ENCODE peak calls at places on chromosome 19, in seven cellular contexts. J is breast epithelium, E is ovary, Z is heart right ventricle, B is endodermal cell, U is aorta, R is thoracic aorta. K is an unnamed sample. For H3K36me3, the result is how much of the 10 kb centered on the place peaks cover.

GRCh38 chr19:40862333-40862732 is 12.1 kb upstream of the CYP2A6 start:
- DNase-seq in R (no peak), U (no peak), E (no peak), J (no peak), B (no peak), Z (no peak), K (no peak)

GRCh38 chr19:29724102-29724641 is 9.1 kb upstream of the C19orf12 start:
- DNase-seq in Z (no peak), U (no peak), J (no peak), B (peak), R (no peak), E (no peak), K (peak)

GRCh38 chr19:10112895-10113591 is 1.6 kb downstream of the P2RY11 start:
- DNase-seq in J (no peak), E (peak), B (peak), U (peak), R (no peak), Z (no peak), K (peak)

GRCh38 chr19:18109731-18110671 is 12.4 kb downstream of the MAST3 start:
- DNase-seq in E (peak), U (peak), R (no peak), Z (no peak), J (no peak), B (peak), K (peak)

GRCh38 chr19:58380037-58380735 is 644 bp downstream of the ZNF837 start:
- DNase-seq in R (no peak), U (no peak), Z (no peak), E (no peak), J (no peak), B (no peak), K (no peak)

GRCh38 chr19:30879225-30879624 is 470.0 kb downstream of the TSHZ3 start:
- DNase-seq in U (no peak), B (no peak), Z (no peak), E (no peak), J (no peak), R (no peak), K (no peak)

GRCh38 chr19:56092685-56093631 is 28.1 kb downstream of the ZNF787 start:
- DNase-seq in U (no peak), R (no peak), Z (no peak), E (no peak), B (no peak), J (no peak), K (no peak)

GRCh38 chr19:9913237-9914000 is 22.9 kb downstream of the OLFM2 start:
- DNase-seq in E (peak), R (no peak), J (no peak), Z (no peak), U (no peak), B (peak), K (no peak)

GRCh38 chr19:19209372-19209771 is 2.4 kb upstream of the NCAN start:
- DNase-seq in E (no peak), U (no peak), R (no peak), J (no peak), B (no peak), Z (no peak), K (no peak)

GRCh38 chr19:8610041-8610927 is at the start of gene ADAMTS10:
- DNase-seq in R (no peak), U (peak), Z (no peak), B (peak), E (peak), J (no peak), K (no peak)

GRCh38 chr19:7792286-7792685 is 29.2 kb downstream of the CLEC4M start:
- DNase-seq in Z (no peak), E (no peak), U (no peak), R (no peak), B (no peak), J (no peak), K (no peak)

GRCh38 chr19:3655402-3656072 is 28.9 kb upstream of the CACTIN start:
- DNase-seq in Z (no peak), E (peak), U (no peak), B (no peak), J (no peak), R (no peak), K (no peak)

GRCh38 chr19:36009220-36009619 is 607 bp upstream of the SYNE4 start:
- DNase-seq in U (peak), Z (peak), R (no peak), J (peak), E (peak), B (peak), K (peak)

GRCh38 chr19:28898279-28898678 is 314.7 kb downstream of the UQCRFS1 start:
- DNase-seq in Z (no peak), R (no peak), J (no peak), U (no peak), B (no peak), E (no peak), K (no peak)

GRCh38 chr19:262125-262524 is 29.1 kb downstream of the PLPP2 start:
- DNase-seq in E (no peak), J (no peak), Z (no peak), R (no peak), U (no peak), B (no peak), K (no peak)

GRCh38 chr19:7159105-7159933 is 89.8 kb downstream of the ZNF557 start:
- DNase-seq in U (peak), Z (peak), R (peak), B (no peak), E (peak), J (no peak), K (no peak)

GRCh38 chr19:4432918-4433506 is 24.6 kb downstream of the UBXN6 start:
- DNase-seq in Z (no peak), R (no peak), U (no peak), B (no peak), E (no peak), J (no peak), K (no peak)

GRCh38 chr19:19053508-19054314 is 10.1 kb upstream of the SLC25A42 start:
- DNase-seq in Z (peak), J (no peak), B (peak), E (peak), U (peak), R (no peak), K (peak)

GRCh38 chr19:12580180-12580694 is 29.0 kb upstream of the ZNF564 start:
- DNase-seq in J (no peak), B (no peak), U (no peak), Z (no peak), R (no peak), E (no peak), K (no peak)

GRCh38 chr19:30047355-30047895 is 105.4 kb downstream of the URI1 start:
- DNase-seq in E (no peak), J (no peak), R (no peak), U (no peak), B (no peak), Z (no peak), K (no peak)

GRCh38 chr19:7739801-7740659 is 7.3 kb downstream of the CD209 start:
- DNase-seq in E (no peak), Z (no peak), U (no peak), J (no peak), R (no peak), B (no peak), K (no peak)

GRCh38 chr19:1290245-1290698 is 4.6 kb downstream of the EFNA2 start:
- DNase-seq in E (no peak), J (no peak), Z (no peak), R (no peak), B (no peak), U (no peak), K (no peak)

GRCh38 chr19:4988770-4989251 is 19.9 kb downstream of the KDM4B start:
- DNase-seq in B (peak), U (peak), R (peak), Z (peak), E (peak), J (no peak), K (no peak)

GRCh38 chr19:10431943-10432735 is 11.8 kb downstream of the PDE4A start:
- DNase-seq in B (peak), J (no peak), Z (peak), U (peak), R (no peak), E (no peak), K (peak)

GRCh38 chr19:2477141-2477710 is 1.3 kb downstream of the GADD45B start:
- DNase-seq in E (peak), Z (peak), U (peak), B (peak), R (no peak), J (peak), K (peak)

GRCh38 chr19:27796540-27796939 is 1416.4 kb downstream of the UQCRFS1 start:
- DNase-seq in U (no peak), E (no peak), R (no peak), J (no peak), Z (no peak), B (no peak), K (no peak)

GRCh38 chr19:27794444-27795042 is 1418.4 kb downstream of the UQCRFS1 start:
- DNase-seq in U (peak), R (no peak), E (no peak), Z (peak), B (peak), J (no peak), K (no peak)

GRCh38 chr19:27793644-27794443 is 1419.1 kb downstream of the UQCRFS1 start:
- DNase-seq in J (peak), R (peak), U (peak), E (peak), B (peak), Z (peak), K (peak)

GRCh38 chr19:27796073-27796472 is 1416.9 kb downstream of the UQCRFS1 start:
- DNase-seq in B (no peak), J (no peak), E (no peak), Z (no peak), R (no peak), U (no peak), K (no peak)

GRCh38 chr19:27795369-27795768 is 1417.6 kb downstream of the UQCRFS1 start:
- DNase-seq in J (no peak), U (no peak), E (no peak), R (no peak), Z (no peak), B (no peak), K (no peak)
- H3K4me3 ChIP-seq in J (no peak), U (no peak), E (peak), R (no peak), Z (no peak), B (no peak), K (no peak)

GRCh38 chr19:38194061-38194701 is 29.8 kb downstream of the DPF1 start:
- DNase-seq in B (no peak), R (no peak), E (no peak), Z (no peak), J (no peak), U (no peak), K (no peak)

GRCh38 chr19:38195237-38195636 is 28.8 kb downstream of the DPF1 start:
- DNase-seq in R (no peak), U (no peak), B (no peak), J (no peak), E (no peak), Z (no peak), K (no peak)

GRCh38 chr19:38191747-38192146 is 32.3 kb downstream of the DPF1 start:
- DNase-seq in J (no peak), B (no peak), R (no peak), U (no peak), E (no peak), Z (no peak), K (no peak)

GRCh38 chr19:38190793-38191192 is 33.2 kb downstream of the DPF1 start:
- DNase-seq in Z (no peak), R (no peak), B (no peak), E (no peak), J (no peak), U (no peak), K (no peak)

GRCh38 chr19:38193445-38193844 is 30.6 kb downstream of the DPF1 start:
- DNase-seq in R (no peak), Z (no peak), J (no peak), B (no peak), U (no peak), E (no peak), K (no peak)
- H3K36me3 ChIP-seq in R (under half), Z (under half), J (under half), B (under half), U (under half), E (under half), K (under half)

DNA sequence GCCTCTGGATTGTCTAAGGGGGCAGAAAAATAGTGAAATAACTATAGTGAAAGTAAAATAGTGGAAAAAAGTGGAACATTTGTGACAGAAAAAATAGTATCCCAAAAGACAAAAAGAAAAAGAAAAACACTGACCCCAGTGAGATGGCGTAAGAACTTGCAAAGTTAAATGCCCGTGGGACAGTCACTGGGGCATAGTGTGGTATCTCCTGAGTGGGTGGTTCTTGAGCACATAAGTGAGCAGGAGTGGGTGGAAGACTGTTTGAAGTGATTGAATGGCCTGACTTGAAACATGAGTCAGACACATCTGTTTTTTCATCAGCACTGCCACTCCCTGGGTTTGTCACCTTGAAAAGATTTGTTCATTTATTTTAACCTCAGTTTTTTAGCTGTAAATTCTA is 2.5 kb downstream of the ZNF430 start:
- DNase-seq in E (no peak), U (no peak), B (no peak), J (no peak), Z (no peak), R (no peak), K (peak)
- H3K4me3 ChIP-seq in E (no peak), U (no peak), B (peak), J (no peak), Z (no peak), R (no peak), K (no peak)

DNA sequence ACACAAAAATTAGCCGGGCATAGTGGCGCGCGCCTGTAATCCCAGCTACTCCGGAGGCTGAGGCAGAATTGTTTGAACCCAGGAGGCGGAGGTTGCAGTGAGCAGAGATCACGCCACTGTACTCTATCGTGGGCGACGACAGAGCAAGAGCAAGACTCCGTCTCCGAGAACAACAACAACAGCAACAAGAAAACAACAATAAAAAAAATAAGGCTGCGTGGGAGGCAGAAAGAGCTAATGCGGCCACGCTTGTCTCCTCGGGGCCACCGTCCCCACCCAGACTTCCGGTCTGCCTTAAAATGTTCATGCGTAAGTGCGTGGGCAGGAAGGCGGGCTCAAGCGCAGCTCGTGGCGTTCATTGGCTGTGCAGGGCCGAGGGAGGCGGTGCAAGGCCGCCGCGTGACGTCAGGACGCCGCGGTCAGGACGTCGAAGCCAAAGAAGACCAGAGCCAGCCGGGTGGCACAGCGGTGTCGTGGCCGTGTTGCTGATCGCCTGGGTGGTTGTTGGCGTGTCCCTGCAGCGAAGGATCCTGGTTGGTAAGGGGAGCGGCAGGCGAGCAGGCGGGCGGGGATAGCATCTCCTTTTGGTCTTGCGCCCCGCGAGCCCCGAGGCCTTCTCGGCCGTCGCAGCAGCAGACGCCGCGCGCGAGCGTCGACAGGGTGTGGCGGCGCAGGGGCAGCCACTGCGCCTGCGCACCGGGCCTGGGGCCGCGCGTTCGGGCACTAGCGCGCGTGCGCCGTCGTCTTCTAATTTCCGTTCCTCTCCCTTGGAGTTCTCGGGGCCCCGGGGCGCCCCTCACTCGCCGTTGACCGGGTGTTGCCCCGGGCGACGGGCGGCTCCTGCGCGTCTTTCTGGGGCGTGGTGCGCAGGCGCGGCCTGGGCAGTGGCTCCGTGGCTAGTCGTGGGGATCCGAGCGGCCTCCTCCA is at the start of gene LENG8:
- DNase-seq in Z (peak), U (peak), E (peak), B (peak), R (peak), J (peak), K (peak)
- H3K36me3 ChIP-seq in Z (under half), U (under half), E (under half), B (under half), R (under half), J (under half), K (under half)

GRCh38 chr19:57103573-57104277 is 16.1 kb upstream of the USP29 start:
- DNase-seq in R (peak), E (peak), U (no peak), B (peak), J (no peak), Z (peak), K (peak)

GRCh38 chr19:57106646-57107235 is 13.0 kb upstream of the USP29 start:
- DNase-seq in J (no peak), Z (no peak), E (no peak), U (no peak), B (no peak), R (no peak), K (no peak)

GRCh38 chr19:57111329-57111644 is 8.5 kb upstream of the USP29 start:
- DNase-seq in U (no peak), B (no peak), E (no peak), R (no peak), J (no peak), Z (no peak), K (no peak)

GRCh38 chr19:57110592-57111328 is 9.0 kb upstream of the USP29 start:
- DNase-seq in Z (no peak), J (no peak), E (no peak), B (no peak), U (no peak), R (no peak), K (no peak)

DNA sequence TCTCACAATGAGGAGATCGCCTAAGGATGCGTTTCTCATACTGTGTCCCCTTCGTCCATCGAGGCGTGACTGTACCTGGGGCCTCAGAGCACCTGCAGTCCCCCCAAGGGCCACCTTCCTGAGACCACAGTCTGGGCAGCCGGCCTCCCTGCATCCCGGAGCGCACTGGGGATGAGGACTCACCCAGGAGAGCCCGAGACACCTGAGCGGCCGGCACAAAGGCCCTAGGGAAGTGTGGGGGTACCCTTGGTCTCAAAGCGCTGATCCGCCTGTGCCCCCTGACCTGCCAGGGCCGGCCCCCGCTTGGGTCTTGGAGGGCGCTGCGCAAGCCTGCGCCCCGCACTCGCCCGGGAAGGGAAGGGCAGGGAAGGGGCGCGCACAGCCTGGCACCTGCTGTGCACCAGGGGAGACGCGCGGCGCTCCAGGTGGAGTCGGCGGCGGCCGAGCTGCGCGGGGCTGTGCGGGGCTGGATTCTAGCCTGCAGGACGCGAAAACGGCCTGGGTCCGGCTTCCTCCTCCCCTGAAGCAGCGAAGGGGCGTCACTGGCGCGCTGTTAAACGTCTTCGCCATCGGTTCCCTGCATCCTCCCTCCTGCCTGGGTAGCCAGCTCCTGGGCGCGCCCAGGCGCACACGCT is 13.7 kb upstream of the USP29 start:
- DNase-seq in R (no peak), B (no peak), E (no peak), J (no peak), Z (no peak), U (no peak), K (no peak)
- H3K4me3 ChIP-seq in R (no peak), B (no peak), E (no peak), J (no peak), Z (no peak), U (no peak), K (no peak)

GRCh38 chr19:6039541-6040225 is 61.7 kb upstream of the RANBP3 start:
- DNase-seq in Z (no peak), B (no peak), E (peak), R (no peak), U (no peak), J (peak), K (no peak)

GRCh38 chr19:6041991-6042421 is 64.1 kb upstream of the RANBP3 start:
- DNase-seq in R (no peak), J (peak), E (peak), B (no peak), Z (no peak), U (no peak), K (no peak)

GRCh38 chr19:6042776-6043726 is 65.1 kb upstream of the RANBP3 start:
- DNase-seq in B (no peak), U (no peak), Z (no peak), J (peak), R (no peak), E (no peak), K (no peak)

GRCh38 chr19:6038634-6039405 is 60.9 kb upstream of the RANBP3 start:
- DNase-seq in R (no peak), E (no peak), U (no peak), Z (no peak), B (no peak), J (peak), K (peak)

DNA sequence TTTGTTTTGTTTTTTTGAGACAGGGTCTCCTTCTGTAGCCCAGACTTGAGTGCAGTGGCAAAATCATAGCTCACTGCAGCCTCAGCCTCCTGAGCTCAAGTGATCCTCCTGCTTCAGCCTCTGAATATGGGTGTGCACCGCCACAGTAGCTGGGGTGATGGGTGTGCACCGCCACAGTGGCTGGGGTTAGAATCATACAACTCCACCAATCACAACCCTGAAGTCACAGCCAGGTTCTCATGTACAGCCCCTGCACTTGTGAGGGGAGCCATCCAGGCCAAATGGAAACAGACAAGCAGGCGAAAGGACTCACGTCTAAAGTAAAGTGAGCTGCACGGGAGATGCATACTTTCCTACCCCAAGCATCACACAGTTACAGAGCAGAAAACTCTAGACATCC is 63.1 kb upstream of the RANBP3 start:
- DNase-seq in U (no peak), E (no peak), R (no peak), Z (no peak), J (peak), B (no peak), K (no peak)
- H3K36me3 ChIP-seq in U (under half), E (under half), R (under half), Z (under half), J (under half), B (under half), K (under half)